ENCODE peak calls at places on chromosomes 11 and 22, in four cellular contexts. X is body of pancreas, I is A549, N is HCT116. D is an unnamed sample.

GRCh38 chr11:1557904-1558831 is 13.9 kb downstream of the DUSP8 start:
- DNase-seq in X (peak), I (peak), N (no peak), D (no peak)

GRCh38 chr22:41415554-41415953 is 31.0 kb downstream of the TOB2 start:
- DNase-seq in X (no peak), I (no peak), N (no peak), D (no peak)

GRCh38 chr11:85725510-85726258 is 39.7 kb upstream of the CCDC89 start:
- DNase-seq in X (no peak), I (peak), N (peak), D (no peak)

GRCh38 chr11:96213500-96213899 is 129.5 kb downstream of the MAML2 start:
- DNase-seq in X (no peak), I (no peak), N (no peak), D (no peak)

GRCh38 chr22:35177811-35178210 is 79.5 kb upstream of the HMGXB4 start:
- DNase-seq in X (no peak), I (no peak), N (no peak), D (no peak)

GRCh38 chr11:68770781-68771180 is 19.5 kb upstream of the TESMIN start:
- DNase-seq in X (no peak), I (no peak), N (no peak), D (no peak)

GRCh38 chr11:75334976-75335375 is 16.5 kb downstream of the ARRB1 start:
- DNase-seq in X (no peak), I (no peak), N (no peak), D (no peak)

GRCh38 chr11:107457205-107457557 is 444 bp downstream of the CWF19L2 start:
- DNase-seq in X (no peak), I (peak), N (no peak), D (no peak)

GRCh38 chr22:26650722-26651421 is 6.5 kb upstream of the MIAT start:
- DNase-seq in X (no peak), I (no peak), N (no peak), D (no peak)

GRCh38 chr22:38767313-38767712 is 11.5 kb upstream of the SUN2 start:
- DNase-seq in X (no peak), I (no peak), N (no peak), D (no peak)

GRCh38 chr11:126765196-126765595 is 235.4 kb downstream of the KIRREL3 start:
- DNase-seq in X (no peak), I (no peak), N (no peak), D (no peak)

GRCh38 chr11:129290966-129291365 is 84.7 kb upstream of the BARX2 start:
- DNase-seq in X (no peak), I (no peak), N (no peak), D (no peak)

DNA sequence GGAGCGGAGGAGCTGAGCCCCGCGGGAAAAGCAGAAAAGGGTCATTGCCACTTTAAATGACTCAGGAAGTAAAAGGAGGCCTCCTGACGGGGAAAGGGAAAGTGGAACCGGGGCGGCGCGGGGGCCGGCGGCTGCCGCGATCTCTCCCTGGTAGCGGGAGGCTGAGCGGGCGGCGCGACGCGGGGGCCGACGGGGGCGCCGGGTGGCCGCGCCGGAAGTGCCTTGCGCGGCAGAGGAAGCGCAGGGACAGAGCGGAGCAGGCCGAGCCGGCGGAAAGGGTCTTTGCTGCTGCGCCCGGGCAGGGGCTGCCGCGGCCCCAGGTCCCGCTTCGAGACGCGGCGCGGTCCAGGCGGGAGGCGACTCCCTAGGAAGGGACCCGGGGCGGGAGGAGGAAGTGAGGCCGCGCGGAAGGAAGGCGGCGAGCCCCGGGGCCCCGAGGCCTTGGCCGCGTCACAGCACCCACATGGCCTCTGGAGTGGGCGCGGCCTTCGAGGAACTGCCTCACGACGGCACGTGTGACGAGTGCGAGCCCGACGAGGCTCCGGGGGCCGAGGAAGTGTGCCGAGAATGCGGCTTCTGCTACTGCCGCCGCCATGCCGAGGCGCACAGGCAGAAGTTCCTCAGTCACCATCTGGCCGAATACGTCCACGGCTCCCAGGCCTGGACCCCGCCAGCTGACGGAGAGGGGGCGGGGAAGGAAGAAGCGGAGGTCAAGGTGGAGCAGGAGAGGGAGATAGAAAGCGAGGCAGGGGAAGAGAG is at the start of gene TRIM44:
- DNase-seq in X (peak), I (peak), N (peak), D (peak)
- TF ChIP-seq POLR2A in X (peak), I (peak), N (peak), D (no peak)

DNA sequence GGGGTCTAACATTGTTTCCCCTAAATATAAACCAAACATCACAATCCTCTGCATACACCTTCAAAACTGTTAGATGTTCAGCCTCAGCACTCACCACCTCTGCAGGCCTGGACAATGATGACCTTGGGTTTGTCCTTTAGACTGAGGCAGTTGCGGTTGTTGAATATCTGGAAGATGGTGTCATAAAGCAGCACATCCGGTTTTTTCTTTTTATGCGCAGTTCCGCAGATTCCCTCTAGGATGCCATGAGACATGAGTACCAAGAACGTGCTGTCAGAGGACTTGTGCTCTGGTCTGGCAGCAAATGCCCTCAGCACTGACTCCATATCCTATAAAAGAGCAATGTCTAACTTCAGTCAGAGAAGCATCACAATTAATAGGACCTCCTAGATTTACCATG is 22.8 kb downstream of the CASP5 start:
- DNase-seq in X (no peak), I (no peak), N (peak), D (no peak)
- TF ChIP-seq CTCF in X (no peak), I (no peak), N (no peak), D (no peak)

GRCh38 chr11:65112226-65112550 is 516 bp downstream of the TM7SF2 start:
- DNase-seq in X (no peak), I (no peak), N (no peak), D (no peak)
- TF ChIP-seq POLR2A in X (no peak), I (no peak), N (no peak), D (no peak)

DNA sequence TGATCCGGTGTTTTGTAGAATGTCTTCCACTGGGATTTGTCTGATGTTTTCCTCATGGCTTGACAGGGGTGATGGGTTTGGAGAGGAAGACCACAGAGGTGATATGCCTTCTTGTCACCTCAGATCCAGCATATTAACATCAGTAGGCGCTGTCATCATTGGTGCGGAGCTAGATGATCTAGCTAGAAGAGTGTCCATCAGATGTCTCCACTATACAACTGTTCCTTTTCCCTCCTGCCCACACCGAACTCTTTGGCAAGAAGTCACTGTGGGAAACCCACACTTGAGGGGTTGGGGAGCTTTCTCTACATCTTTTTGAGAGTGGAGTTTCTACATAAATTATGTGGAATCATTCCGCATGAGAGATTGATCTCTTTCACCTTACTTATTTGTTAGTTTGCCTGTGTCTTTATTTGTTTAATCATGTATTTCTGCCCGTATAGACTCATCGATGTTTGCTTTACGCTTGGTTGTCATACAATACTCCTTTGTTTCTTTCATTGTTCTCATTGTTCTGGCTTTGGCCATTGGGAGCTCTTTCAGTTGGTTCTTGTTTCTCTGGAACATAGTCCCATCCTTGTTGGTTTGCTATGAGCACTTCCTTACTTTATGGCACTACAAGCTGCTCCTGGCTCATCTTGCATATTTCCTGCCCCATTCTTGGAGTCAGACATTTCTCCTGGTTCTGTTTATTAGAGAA is 1420.3 kb downstream of the BRD1 start:
- DNase-seq in X (no peak), I (no peak), N (no peak), D (no peak)
- TF ChIP-seq CTCF in X (no peak), I (no peak), N (no peak), D (no peak)

GRCh38 chr11:26947379-26947844 is 46.5 kb upstream of the FIBIN start:
- DNase-seq in X (no peak), I (no peak), N (no peak), D (peak)

GRCh38 chr11:26946209-26946828 is 47.6 kb upstream of the FIBIN start:
- DNase-seq in X (no peak), I (no peak), N (no peak), D (no peak)

GRCh38 chr11:26948881-26949280 is 45.0 kb upstream of the FIBIN start:
- DNase-seq in X (no peak), I (no peak), N (no peak), D (no peak)

GRCh38 chr11:26949846-26950245 is 44.1 kb upstream of the FIBIN start:
- DNase-seq in X (no peak), I (no peak), N (no peak), D (no peak)

GRCh38 chr11:26947904-26948639 is 45.8 kb upstream of the FIBIN start:
- DNase-seq in X (no peak), I (no peak), N (no peak), D (no peak)
- TF ChIP-seq POLR2A in X (no peak), I (no peak), N (no peak), D (no peak)

GRCh38 chr11:26649884-26650283 is 72.0 kb downstream of the SLC5A12 start:
- DNase-seq in X (peak), I (peak), N (peak), D (peak)
- TF ChIP-seq CTCF in X (peak), I (peak), N (no peak), D (peak)

GRCh38 chr11:60376601-60377000 is 1.7 kb upstream of the MS4A7 start:
- DNase-seq in X (no peak), I (no peak), N (no peak), D (no peak)

GRCh38 chr11:60377737-60378136 is 595 bp upstream of the MS4A7 start:
- DNase-seq in X (no peak), I (no peak), N (no peak), D (peak)

GRCh38 chr11:60372767-60373166 is 5.6 kb upstream of the MS4A7 start:
- DNase-seq in X (no peak), I (no peak), N (no peak), D (no peak)

DNA sequence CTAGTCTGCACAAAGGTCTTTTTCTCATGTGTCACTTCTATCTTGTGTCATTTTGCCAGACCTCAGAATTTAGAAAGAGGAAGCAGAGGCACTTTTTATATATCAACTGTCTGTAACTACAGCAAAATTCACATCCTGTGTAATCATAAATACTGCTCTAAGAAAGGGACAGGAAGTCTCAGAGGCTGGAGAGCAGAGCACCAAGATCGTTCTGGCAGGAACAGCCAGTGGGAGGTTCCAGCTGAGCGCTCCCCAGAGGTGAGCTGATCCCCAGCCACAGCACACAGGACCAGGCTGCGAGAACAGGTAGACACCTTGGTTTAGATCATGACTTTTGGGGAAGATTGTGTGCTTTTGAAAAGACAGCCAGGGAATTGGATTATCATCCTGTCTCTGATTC is at the start of gene MS4A7:
- DNase-seq in X (no peak), I (no peak), N (no peak), D (no peak)
- TF ChIP-seq POLR2A in X (peak), I (no peak), N (no peak), D (no peak)

D was measured in breast epithelium.